ENCODE peak calls at places on chromosomes 12 and 14, in seven cellular contexts. F is mammary epithelial cell, G is transverse colon, U is heart left ventricle, N is cardiac muscle cell, M is left lung, Z is hepatocyte. C is an unnamed sample.

GRCh38 chr12:10501031-10501430 is 4.7 kb upstream of the EIF2S3B start:
- DNase-seq in F (peak; percentile 9), G (no peak), U (no peak), N (no peak), M (no peak), Z (no peak), C (no peak)

GRCh38 chr12:101491325-101491724 is 16.2 kb downstream of the SPIC start:
- DNase-seq in F (no peak), G (no peak), U (no peak), N (no peak), M (no peak), Z (no peak), C (no peak)

GRCh38 chr12:115504241-115504941 is 773.1 kb downstream of the MED13L start:
- DNase-seq in F (no peak), G (no peak), U (peak; percentile 55), N (no peak), M (no peak), Z (no peak), C (no peak)

GRCh38 chr14:59098377-59098776 is 90.1 kb upstream of the DAAM1 start:
- DNase-seq in F (peak; percentile 83), G (no peak), U (no peak), N (no peak), M (no peak), Z (peak; percentile 33), C (no peak)

GRCh38 chr12:48159976-48160525 is 2.7 kb upstream of the ASB8 start:
- DNase-seq in F (no peak), G (no peak), U (no peak), N (no peak), M (no peak), Z (no peak), C (no peak)

GRCh38 chr12:108461071-108461670 is 53.9 kb upstream of the FICD start:
- DNase-seq in F (no peak), G (no peak), U (no peak), N (no peak), M (no peak), Z (no peak), C (no peak)

GRCh38 chr12:123006977-123007376 is 26.5 kb downstream of the ARL6IP4 start:
- DNase-seq in F (no peak), G (no peak), U (no peak), N (no peak), M (peak; percentile 15), Z (no peak), C (no peak)

GRCh38 chr12:107622005-107622404 is 63.6 kb upstream of the PWP1 start:
- DNase-seq in F (no peak), G (no peak), U (no peak), N (no peak), M (no peak), Z (no peak), C (no peak)

GRCh38 chr14:23520899-23521521 is 30.6 kb downstream of the ZFHX2 start:
- DNase-seq in F (no peak), G (no peak), U (no peak), N (no peak), M (no peak), Z (no peak), C (no peak)

GRCh38 chr14:96739511-96739910 is 57.7 kb upstream of the VRK1 start:
- DNase-seq in F (no peak), G (no peak), U (no peak), N (no peak), M (no peak), Z (no peak), C (no peak)

GRCh38 chr12:127143020-127143419 is 1124.0 kb upstream of the TMEM132C start:
- DNase-seq in F (no peak), G (no peak), U (no peak), N (peak; percentile 21), M (no peak), Z (no peak), C (no peak)

GRCh38 chr12:80598004-80598606 is 109.3 kb upstream of the MYF6 start:
- DNase-seq in F (peak; percentile 53), G (no peak), U (no peak), N (peak; percentile 29), M (no peak), Z (peak; percentile 30), C (no peak)

GRCh38 chr14:104222396-104223036 is 84.1 kb downstream of the KIF26A start:
- DNase-seq in F (no peak), G (no peak), U (no peak), N (no peak), M (peak; percentile 43), Z (no peak), C (peak; percentile 39)

GRCh38 chr12:80553316-80553715 is 109.3 kb downstream of the PTPRQ start:
- DNase-seq in F (peak; percentile 65), G (no peak), U (no peak), N (no peak), M (no peak), Z (peak; percentile 8), C (no peak)

GRCh38 chr12:65755596-65755978 is 68.7 kb upstream of the HMGA2 start:
- DNase-seq in F (no peak), G (no peak), U (no peak), N (no peak), M (no peak), Z (no peak), C (no peak)

GRCh38 chr12:132487311-132487741 is 2.6 kb upstream of the FBRSL1 start:
- DNase-seq in F (no peak), G (no peak), U (no peak), N (no peak), M (peak; percentile 71), Z (no peak), C (no peak)

GRCh38 chr14:23351681-23352505 is 794 bp downstream of the SLC22A17 start:
- DNase-seq in F (no peak), G (no peak), U (no peak), N (peak; percentile 46), M (no peak), Z (peak; percentile 42), C (no peak)

GRCh38 chr12:90945070-90945649 is 9.8 kb downstream of the CCER1 start:
- DNase-seq in F (peak; percentile 17), G (no peak), U (no peak), N (peak; percentile 48), M (no peak), Z (peak; percentile 57), C (no peak)

GRCh38 chr14:106831322-106831720 is 1304.9 kb downstream of the TMEM121 start:
- DNase-seq in F (no peak), G (peak; percentile 66), U (no peak), N (no peak), M (peak; percentile 71), Z (no peak), C (no peak)

GRCh38 chr14:57153286-57153685 is 115.4 kb downstream of the EXOC5 start:
- DNase-seq in F (no peak), G (no peak), U (no peak), N (no peak), M (no peak), Z (no peak), C (no peak)

GRCh38 chr14:22315336-22315735 is 273.7 kb downstream of the DAD1 start:
- DNase-seq in F (peak; percentile 31), G (no peak), U (no peak), N (no peak), M (no peak), Z (no peak), C (no peak)

GRCh38 chr14:105847400-105847799 is 321.0 kb downstream of the TMEM121 start:
- DNase-seq in F (no peak), G (no peak), U (no peak), N (no peak), M (peak; percentile 67), Z (no peak), C (peak; percentile 46)

GRCh38 chr14:102236026-102236425 is 68.9 kb downstream of the MOK start:
- DNase-seq in F (no peak), G (no peak), U (no peak), N (no peak), M (no peak), Z (no peak), C (no peak)

GRCh38 chr12:62865090-62865489 is 69.9 kb downstream of the PPM1H start:
- DNase-seq in F (no peak), G (no peak), U (no peak), N (no peak), M (no peak), Z (no peak), C (no peak)

GRCh38 chr12:53452159-53453077 is 516 bp downstream of the PCBP2 start:
- DNase-seq in F (peak; percentile 79), G (peak; percentile 85), U (peak; percentile 93), N (peak; percentile 91), M (peak; percentile 91), Z (peak; percentile 93), C (peak; percentile 89)

DNA sequence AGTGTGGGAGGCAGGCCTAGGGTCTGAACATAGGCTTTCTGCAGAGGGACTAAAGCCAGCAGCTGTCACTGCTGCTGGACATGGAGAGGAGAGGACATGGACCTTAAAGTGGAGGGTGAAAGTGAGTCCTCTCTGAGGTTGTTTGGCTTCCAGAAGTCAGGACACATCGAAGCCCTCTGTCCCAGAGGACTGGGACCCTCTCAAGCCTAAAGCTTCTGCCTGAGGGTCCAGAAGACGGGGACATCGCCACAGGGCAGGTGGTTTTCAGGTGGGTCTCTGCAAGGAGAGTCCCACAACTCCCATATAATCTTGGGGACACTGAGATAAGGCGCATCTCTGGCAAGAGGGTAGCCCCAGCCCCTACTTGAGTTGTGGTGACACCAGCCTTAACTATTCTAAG is 18.9 kb downstream of the ISCA2 start:
- DNase-seq in F (no peak), G (no peak), U (no peak), N (no peak), M (no peak), Z (no peak), C (peak; percentile 28)
- H3K4me1 ChIP-seq in F (peaks cover 58% of the 10 kb centered on the region), G (no peaks in the 10 kb centered on the region), U (no peaks in the 10 kb centered on the region), N (peaks cover 18% of the 10 kb centered on the region), M (peaks cover 11% of the 10 kb centered on the region), Z (peaks cover 6% of the 10 kb centered on the region), C (peaks cover 11% of the 10 kb centered on the region)

GRCh38 chr14:93057586-93058280 is 58.0 kb downstream of the ITPK1 start:
- DNase-seq in F (no peak), G (no peak), U (no peak), N (no peak), M (peak; percentile 62), Z (no peak), C (no peak)
- H3K4me1 ChIP-seq in F (peaks cover 8% of the 10 kb centered on the region), G (peaks cover 72% of the 10 kb centered on the region), U (peaks cover 45% of the 10 kb centered on the region), N (peaks cover 38% of the 10 kb centered on the region), M (peaks cover 23% of the 10 kb centered on the region), Z (peaks cover 46% of the 10 kb centered on the region), C (peaks cover 5% of the 10 kb centered on the region)

DNA sequence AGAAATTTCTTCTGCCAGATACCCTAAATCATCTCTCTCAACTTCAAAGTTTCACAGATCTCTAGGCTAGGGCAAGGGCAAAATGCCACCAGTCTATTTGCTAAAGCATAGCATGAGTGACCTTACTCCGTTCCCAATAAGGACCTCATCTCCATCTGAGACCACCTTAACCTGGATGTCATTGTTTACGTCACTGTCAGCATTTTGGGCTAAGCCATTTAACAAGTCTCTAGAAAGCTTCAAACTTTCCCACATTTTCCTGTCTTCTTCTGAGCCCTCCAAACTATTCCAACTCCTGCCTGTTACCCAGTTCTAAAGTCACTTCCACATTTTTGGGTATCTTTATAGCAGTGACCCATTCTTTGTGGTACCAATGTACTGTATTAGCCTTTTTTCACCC is 259.2 kb upstream of the KITLG start:
- DNase-seq in F (no peak), G (no peak), U (no peak), N (no peak), M (no peak), Z (no peak), C (no peak)
- H3K4me1 ChIP-seq in F (peaks cover 10% of the 10 kb centered on the region), G (no peaks in the 10 kb centered on the region), U (no peaks in the 10 kb centered on the region), N (no peaks in the 10 kb centered on the region), M (no peaks in the 10 kb centered on the region), Z (no peaks in the 10 kb centered on the region), C (no peaks in the 10 kb centered on the region)

DNA sequence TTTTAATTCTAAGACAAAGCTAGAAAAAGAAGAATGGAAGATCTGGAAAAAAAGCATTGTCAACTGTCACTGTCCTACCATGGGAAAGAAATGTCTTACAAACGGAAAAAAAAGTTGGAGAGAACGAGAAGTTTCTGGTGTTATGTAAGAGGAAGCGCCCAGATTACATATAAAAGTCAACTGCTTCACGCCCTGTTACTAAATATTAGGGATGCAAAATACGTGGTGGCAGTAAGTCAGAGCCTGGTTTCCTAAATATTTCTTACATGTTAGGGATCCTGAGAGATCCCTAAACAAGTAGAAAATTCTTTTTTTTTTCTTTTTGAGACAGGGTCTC is 14.4 kb upstream of the FBXL14 start:
- DNase-seq in F (no peak), G (no peak), U (no peak), N (no peak), M (no peak), Z (no peak), C (no peak)
- H3K4me1 ChIP-seq in F (peaks cover 33% of the 10 kb centered on the region), G (peaks cover 18% of the 10 kb centered on the region), U (peaks cover 32% of the 10 kb centered on the region), N (peaks cover 18% of the 10 kb centered on the region), M (peaks cover 56% of the 10 kb centered on the region), Z (peaks cover 15% of the 10 kb centered on the region), C (peaks cover 36% of the 10 kb centered on the region)